ENCODE peak calls at places on chromosomes 11 and 22, in ten cellular contexts. D, Z, R, O, B, N, A, W, E and X are unnamed samples.
A peak's percentile ranks its signal among the peaks of the same experiment; 100 is the strongest.

GRCh38 chr11:128455766-128456165 is 131.6 kb downstream of the ETS1 start:
- DNase-seq in A (no peak), W (no peak), B (no peak), Z (peak; percentile 93), E (no peak), D (no peak), R (no peak), O (no peak), N (no peak), X (no peak)

GRCh38 chr11:67055812-67056211 is 835 bp upstream of the RHOD start:
- DNase-seq in W (no peak), A (peak; percentile 37), N (peak; percentile 85), Z (no peak), B (no peak), R (no peak), D (no peak), O (no peak), E (no peak), X (no peak)

GRCh38 chr11:18723991-18724390 is 2.0 kb downstream of the IGSF22 start:
- DNase-seq in Z (no peak), E (no peak), R (no peak), A (no peak), B (no peak), D (no peak), W (no peak), N (no peak), O (no peak), X (no peak)

GRCh38 chr11:62193954-62194353 is 3.9 kb downstream of the SCGB1D1 start:
- DNase-seq in O (no peak), E (no peak), Z (peak; percentile 54), D (no peak), A (no peak), W (no peak), N (no peak), B (peak; percentile 39), R (peak; percentile 64), X (peak; percentile 10)

GRCh38 chr11:116790167-116791001 is 1.3 kb downstream of the APOA5 start:
- DNase-seq in A (no peak), R (no peak), O (no peak), D (no peak), E (no peak), Z (no peak), W (no peak), N (no peak), B (no peak), X (no peak)

GRCh38 chr22:36445158-36445668 is 36.2 kb downstream of the TXN2 start:
- DNase-seq in N (no peak), W (no peak), E (no peak), D (peak; percentile 89), B (no peak), R (no peak), O (no peak), Z (no peak), A (no peak), X (no peak)

GRCh38 chr22:33722817-33723216 is 197.5 kb downstream of the LARGE1 start:
- DNase-seq in B (no peak), W (no peak), A (no peak), R (no peak), E (no peak), D (no peak), N (no peak), O (no peak), Z (no peak), X (no peak)

GRCh38 chr11:77199346-77199745 is 71.3 kb downstream of the MYO7A start:
- DNase-seq in R (no peak), D (no peak), B (no peak), E (no peak), A (peak; percentile 17), O (no peak), Z (no peak), N (no peak), W (no peak), X (no peak)

GRCh38 chr11:44814881-44815592 is 88.3 kb downstream of the TSPAN18 start:
- DNase-seq in D (no peak), O (no peak), B (no peak), Z (no peak), R (no peak), A (no peak), W (no peak), N (no peak), E (no peak), X (no peak)